ENCODE peak calls at places on chromosome 20, in four cellular contexts. M is H9, D is trophoblast cell, G is mesenchymal stem cell. B is an unnamed sample.

GRCh38 chr20:41572010-41572572 is 46.1 kb downstream of the CHD6 start:
- DNase-seq in M (no peak), G (no peak), D (no peak), B (no peak)

GRCh38 chr20:3085571-3086072 is 1.1 kb upstream of the AVP start:
- DNase-seq in G (no peak), D (no peak), M (no peak), B (no peak)

GRCh38 chr20:12660918-12661317 is 347.9 kb upstream of the SPTLC3 start:
- DNase-seq in M (peak; percentile 56), G (no peak), D (no peak), B (peak; percentile 2)

GRCh38 chr20:20712004-20712473 is 405 bp downstream of the RALGAPA2 start:
- DNase-seq in D (peak; percentile 16), M (no peak), G (no peak), B (no peak)

GRCh38 chr20:15613530-15613929 is 959.7 kb downstream of the KIF16B start:
- DNase-seq in D (no peak), G (no peak), M (no peak), B (no peak)

GRCh38 chr20:1818895-1819294 is 76.3 kb upstream of the SIRPA start:
- DNase-seq in M (no peak), G (no peak), D (no peak), B (no peak)

GRCh38 chr20:12989586-12989985 is 19.2 kb upstream of the SPTLC3 start:
- DNase-seq in D (no peak), M (no peak), G (no peak), B (no peak)

GRCh38 chr20:35699914-35700624 is 864 bp downstream of the ROMO1 start:
- DNase-seq in M (no peak), D (no peak), G (no peak), B (no peak)

GRCh38 chr20:4109307-4109564 is 93.9 kb upstream of the RNF24 start:
- DNase-seq in D (no peak), G (no peak), M (no peak), B (no peak)

GRCh38 chr20:47784599-47785320 is 521 bp downstream of the SULF2 start:
- DNase-seq in M (peak; percentile 38), D (no peak), G (peak; percentile 64), B (no peak)

GRCh38 chr20:31543966-31544598 is 29.8 kb downstream of the HM13 start:
- DNase-seq in M (no peak), G (peak; percentile 95), D (no peak), B (no peak)

GRCh38 chr20:9200620-9201019 is 131.7 kb downstream of the PLCB4 start:
- DNase-seq in G (peak; percentile 66), D (no peak), M (no peak), B (no peak)

GRCh38 chr20:49712918-49713778 is 530 bp downstream of the B4GALT5 start:
- DNase-seq in G (peak; percentile 63), M (peak; percentile 41), D (no peak), B (no peak)

GRCh38 chr20:1964659-1965405 is 29.0 kb downstream of the PDYN start:
- DNase-seq in G (peak; percentile 13), D (no peak), M (no peak), B (no peak)

GRCh38 chr20:52978851-52979250 is 6.7 kb downstream of the TSHZ2 start:
- DNase-seq in M (no peak), D (no peak), G (no peak), B (no peak)

GRCh38 chr20:8287328-8287727 is 155.3 kb downstream of the PLCB1 start:
- DNase-seq in D (no peak), M (no peak), G (no peak), B (no peak)

GRCh38 chr20:7003598-7003997 is 236.1 kb downstream of the BMP2 start:
- DNase-seq in M (no peak), G (no peak), D (no peak), B (no peak)

GRCh38 chr20:35432430-35432735 is 5.6 kb downstream of the GDF5 start:
- DNase-seq in D (no peak), G (no peak), M (no peak), B (no peak)

GRCh38 chr20:16864069-16864468 is 115.9 kb downstream of the OTOR start:
- DNase-seq in D (no peak), M (no peak), G (peak; percentile 2), B (no peak)

GRCh38 chr20:36532388-36532787 is 8.9 kb upstream of the MYL9 start:
- DNase-seq in G (no peak), D (no peak), M (no peak), B (no peak)

GRCh38 chr20:35523298-35523888 is 6.1 kb downstream of the C20orf173 start:
- DNase-seq in D (no peak), M (peak; percentile 69), G (no peak), B (no peak)

GRCh38 chr20:49367113-49367512 is 89.3 kb upstream of the ZNFX1 start:
- DNase-seq in M (no peak), D (no peak), G (no peak), B (no peak)

GRCh38 chr20:13098720-13099355 is 90.1 kb downstream of the SPTLC3 start:
- DNase-seq in D (peak; percentile 49), M (no peak), G (no peak), B (no peak)

GRCh38 chr20:24662756-24663399 is 193.4 kb downstream of the SYNDIG1 start:
- DNase-seq in D (no peak), G (no peak), M (no peak), B (no peak)

GRCh38 chr20:20375862-20376261 is 8.0 kb downstream of the INSM1 start:
- DNase-seq in M (no peak), G (no peak), D (peak; percentile 39), B (no peak)

GRCh38 chr20:25397827-25398226 is 7.2 kb upstream of the ABHD12 start:
- DNase-seq in D (peak; percentile 60), G (peak; percentile 62), M (no peak), B (no peak)

GRCh38 chr20:35179292-35180212 is 7.7 kb downstream of the PROCR start:
- DNase-seq in M (no peak), D (no peak), G (no peak), B (no peak)

GRCh38 chr20:10250902-10251301 is 32.3 kb downstream of the SNAP25 start:
- DNase-seq in G (no peak), D (no peak), M (no peak), B (no peak)

GRCh38 chr20:23246682-23247664 is 103.6 kb upstream of the NXT1 start:
- DNase-seq in D (no peak), M (no peak), G (no peak), B (no peak)

GRCh38 chr20:23245553-23246128 is 105.0 kb upstream of the NXT1 start:
- DNase-seq in D (no peak), G (peak; percentile 65), M (peak; percentile 78), B (no peak)

GRCh38 chr20:23244207-23244915 is 106.2 kb upstream of the NXT1 start:
- DNase-seq in D (no peak), G (peak; percentile 64), M (no peak), B (no peak)

GRCh38 chr20:23243791-23244190 is 106.8 kb upstream of the NXT1 start:
- DNase-seq in M (no peak), D (no peak), G (no peak), B (no peak)

GRCh38 chr20:23244916-23245552 is 105.6 kb upstream of the NXT1 start:
- DNase-seq in M (no peak), D (no peak), G (no peak), B (no peak)
- H2BK12ac ChIP-seq in M (no peak overlapping the region), D (no peak overlapping the region), G (peak overlapping the region; percentile 79), B (no peak overlapping the region)

DNA sequence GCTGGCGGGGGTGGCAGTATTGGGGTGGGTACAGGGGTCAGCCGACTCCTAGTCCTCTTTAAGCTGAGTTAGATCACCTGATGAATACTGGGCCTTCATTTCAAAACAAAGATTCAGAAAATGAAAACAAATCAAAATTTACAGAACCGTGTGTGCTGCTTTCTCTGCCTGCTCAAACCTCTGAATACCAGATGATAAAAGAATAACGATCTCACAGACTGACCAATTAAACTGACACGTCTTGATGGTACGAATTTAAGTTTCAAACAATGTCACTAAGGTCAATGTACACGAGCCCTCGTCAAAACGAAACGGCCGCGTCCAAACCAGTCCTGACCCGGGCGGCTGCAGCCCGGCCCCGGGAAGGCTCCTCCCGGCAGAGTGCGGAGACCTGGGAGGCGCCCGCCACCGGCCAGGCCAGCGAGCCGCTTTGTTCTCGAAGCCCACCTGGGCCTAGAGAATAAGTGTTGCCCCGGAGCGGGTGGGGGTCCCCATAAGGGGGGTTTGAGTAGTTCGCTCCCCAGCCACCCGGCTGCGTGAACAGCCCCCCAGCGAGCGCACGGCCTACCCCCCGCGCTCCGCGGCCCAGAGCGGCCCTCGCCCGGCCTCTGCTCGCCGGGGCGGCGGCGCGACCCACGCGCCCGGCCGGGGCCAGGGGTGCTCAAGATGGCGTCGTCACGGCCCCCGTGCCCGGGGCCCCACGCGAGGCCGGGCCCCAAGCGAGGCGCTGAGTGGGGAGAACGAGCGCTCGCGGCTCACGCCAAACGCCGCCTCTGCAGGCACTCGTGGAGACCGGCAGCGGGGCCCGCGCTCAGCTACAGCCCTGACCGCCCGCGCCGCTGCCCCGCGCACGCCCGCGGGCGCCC is 709 bp downstream of the PSMA7 start:
- DNase-seq in G (no peak), M (no peak), D (no peak), B (no peak)
- H3K18ac ChIP-seq in G (peak overlapping the region; percentile 96), M (no peak overlapping the region), D (peak overlapping the region; percentile 99), B (peak overlapping the region; percentile 97)

GRCh38 chr20:58650776-58651547 is at the start of gene STX16:
- DNase-seq in D (peak; percentile 78), G (peak; percentile 94), M (peak; percentile 90), B (peak; percentile 94)
- H2BK12ac ChIP-seq in D (peak within 1 kb of the TSS; percentile 83), G (no peak within 1 kb of the TSS), M (no peak within 1 kb of the TSS), B (no peak within 1 kb of the TSS)

DNA sequence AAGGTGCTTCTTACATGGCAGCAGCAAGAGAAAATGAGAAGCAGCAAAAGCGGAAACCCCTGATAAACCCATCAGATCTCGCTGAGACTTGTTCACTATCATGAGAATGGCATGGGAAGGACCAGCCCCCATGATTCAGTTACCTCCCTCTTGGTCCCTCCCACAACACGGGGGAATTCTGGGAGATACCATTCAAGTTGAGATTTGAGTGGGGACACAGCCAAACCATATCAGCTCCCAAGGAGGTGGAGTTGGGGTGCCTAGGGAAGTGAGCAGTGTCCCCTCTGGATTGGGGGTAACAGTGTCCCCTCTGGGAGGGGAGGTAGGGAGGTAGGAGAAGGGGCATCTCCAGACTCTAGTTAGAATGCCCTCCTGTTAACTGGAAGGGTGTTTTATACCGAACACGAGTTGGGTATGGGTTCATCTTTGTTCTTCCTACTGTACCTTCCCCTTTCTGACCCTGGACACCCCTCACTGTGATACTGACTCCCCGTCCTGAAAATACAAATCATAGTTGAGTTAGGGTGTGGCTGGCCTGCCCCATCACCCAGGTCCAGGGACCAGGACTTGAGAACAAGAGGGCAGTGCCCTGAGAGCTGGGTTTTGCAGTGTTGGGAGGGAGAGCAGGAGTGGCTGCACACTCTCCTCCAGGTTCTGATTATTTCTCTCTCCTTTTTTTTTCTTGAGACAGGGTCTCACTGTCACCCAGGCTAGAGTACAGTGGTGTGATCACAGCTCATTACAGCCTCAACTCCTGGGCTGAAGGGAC is 62.0 kb downstream of the EFCAB8 start:
- DNase-seq in G (no peak), D (no peak), M (no peak), B (no peak)
- H3K18ac ChIP-seq in G (no peak overlapping the region), D (no peak overlapping the region), M (no peak overlapping the region), B (no peak overlapping the region)

GRCh38 chr20:43969501-43969900 is 54.8 kb downstream of the TOX2 start:
- DNase-seq in D (no peak), M (no peak), G (no peak), B (no peak)
- H2BK12ac ChIP-seq in D (no peak overlapping the region), M (no peak overlapping the region), G (no peak overlapping the region), B (no peak overlapping the region)

DNA sequence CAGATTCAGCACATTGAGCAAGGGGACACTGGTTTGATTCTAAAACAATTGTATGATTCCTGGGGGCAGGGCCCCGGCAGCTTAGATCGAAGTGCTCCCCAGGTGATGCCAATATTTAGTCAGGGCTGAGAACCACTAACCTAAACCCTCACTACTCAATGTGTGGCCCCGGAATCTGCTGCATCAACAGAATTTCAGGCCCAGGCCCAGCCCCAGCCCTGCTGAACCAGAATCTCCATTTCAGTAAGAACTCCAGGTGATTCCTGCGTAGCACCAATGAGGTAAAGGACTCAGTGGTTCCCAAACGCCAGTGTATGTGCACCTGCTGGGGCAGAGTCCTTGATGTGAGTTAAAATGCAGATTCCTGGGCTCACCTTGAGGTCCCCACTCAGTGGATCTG is 152.8 kb upstream of the KCNG1 start:
- DNase-seq in G (no peak), M (no peak), D (no peak), B (no peak)
- H3K18ac ChIP-seq in G (no peak overlapping the region), M (no peak overlapping the region), D (no peak overlapping the region), B (no peak overlapping the region)

B was measured in neuronal stem cell.